ENCODE peak calls at places on chromosomes 4 and X, in eight cellular contexts. One of them, this sample, is unnamed.

GRCh38 chr4:130395871-130396270 is 1299.9 kb downstream of the C4orf33 start:
- DNase-seq in progenitor cell of endocrine pancreas: no peak
- DNase-seq in uterus: no peak
- DNase-seq in AG04450: peak
- DNase-seq in kidney epithelial cell: peak
- DNase-seq in heart left ventricle: no peak
- DNase-seq in right atrium auricular region: no peak
- DNase-seq in body of pancreas: no peak
- DNase-seq in this sample: peak

GRCh38 chr4:56857601-56858301 is 36.2 kb upstream of the SPINK2 start:
- DNase-seq in progenitor cell of endocrine pancreas: no peak
- DNase-seq in uterus: no peak
- DNase-seq in AG04450: no peak
- DNase-seq in kidney epithelial cell: no peak
- DNase-seq in heart left ventricle: no peak
- DNase-seq in right atrium auricular region: no peak
- DNase-seq in body of pancreas: no peak
- DNase-seq in this sample: peak

GRCh38 chr4:168434993-168435392 is 45.3 kb downstream of the DDX60L start:
- DNase-seq in progenitor cell of endocrine pancreas: no peak
- DNase-seq in uterus: no peak
- DNase-seq in AG04450: no peak
- DNase-seq in kidney epithelial cell: no peak
- DNase-seq in heart left ventricle: no peak
- DNase-seq in right atrium auricular region: no peak
- DNase-seq in body of pancreas: no peak
- DNase-seq in this sample: no peak

GRCh38 chr4:106618920-106619319 is 250.3 kb upstream of the GIMD1 start:
- DNase-seq in progenitor cell of endocrine pancreas: no peak
- DNase-seq in uterus: no peak
- DNase-seq in AG04450: no peak
- DNase-seq in kidney epithelial cell: no peak
- DNase-seq in heart left ventricle: no peak
- DNase-seq in right atrium auricular region: no peak
- DNase-seq in body of pancreas: no peak
- DNase-seq in this sample: no peak

GRCh38 chr4:15714616-15715015 is 11.8 kb downstream of the BST1 start:
- DNase-seq in progenitor cell of endocrine pancreas: no peak
- DNase-seq in uterus: no peak
- DNase-seq in AG04450: no peak
- DNase-seq in kidney epithelial cell: no peak
- DNase-seq in heart left ventricle: peak
- DNase-seq in right atrium auricular region: peak
- DNase-seq in body of pancreas: no peak
- DNase-seq in this sample: no peak

GRCh38 chrX:32268207-32268606 is 943.1 kb downstream of the DMD start:
- DNase-seq in progenitor cell of endocrine pancreas: no peak
- DNase-seq in uterus: no peak
- DNase-seq in AG04450: no peak
- DNase-seq in kidney epithelial cell: no peak
- DNase-seq in heart left ventricle: no peak
- DNase-seq in right atrium auricular region: no peak
- DNase-seq in body of pancreas: no peak
- DNase-seq in this sample: no peak

GRCh38 chrX:1322393-1322792 is 14.2 kb upstream of the IL3RA start:
- DNase-seq in progenitor cell of endocrine pancreas: no peak
- DNase-seq in uterus: no peak
- DNase-seq in AG04450: no peak
- DNase-seq in kidney epithelial cell: no peak
- DNase-seq in heart left ventricle: no peak
- DNase-seq in right atrium auricular region: no peak
- DNase-seq in body of pancreas: no peak
- DNase-seq in this sample: no peak

GRCh38 chr4:1753692-1754311 is 32.5 kb downstream of the TACC3 start:
- DNase-seq in progenitor cell of endocrine pancreas: no peak
- DNase-seq in uterus: no peak
- DNase-seq in AG04450: no peak
- DNase-seq in kidney epithelial cell: no peak
- DNase-seq in heart left ventricle: no peak
- DNase-seq in right atrium auricular region: no peak
- DNase-seq in body of pancreas: peak
- DNase-seq in this sample: no peak

DNA sequence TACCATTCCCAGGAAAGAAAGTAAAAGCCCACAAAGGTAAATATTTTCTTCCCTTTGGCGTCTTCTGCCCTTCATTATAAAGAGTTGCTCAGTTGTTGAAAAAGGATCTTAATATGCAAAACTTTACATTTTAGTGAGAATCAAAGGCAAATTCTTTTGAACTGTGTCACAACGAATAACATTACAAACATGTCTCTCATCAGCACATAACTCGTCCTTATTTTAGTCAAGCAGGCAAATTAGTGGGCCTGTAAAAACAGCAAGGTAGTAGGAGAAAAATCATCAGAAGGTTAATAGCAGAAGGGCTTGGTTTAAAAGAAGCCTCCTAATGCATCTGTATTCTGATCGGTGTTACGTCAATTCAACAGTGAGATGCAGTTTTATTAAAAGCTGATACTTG is 647.3 kb upstream of the DIPK2B start:
- DNase-seq in progenitor cell of endocrine pancreas: no peak
- DNase-seq in uterus: no peak
- DNase-seq in AG04450: no peak
- DNase-seq in kidney epithelial cell: no peak
- DNase-seq in heart left ventricle: no peak
- DNase-seq in right atrium auricular region: no peak
- DNase-seq in body of pancreas: no peak
- DNase-seq in this sample: no peak
- TF ChIP-seq CTCF in progenitor cell of endocrine pancreas: no peak
- TF ChIP-seq CTCF in uterus: no peak
- TF ChIP-seq CTCF in AG04450: no peak
- TF ChIP-seq CTCF in kidney epithelial cell: no peak
- TF ChIP-seq CTCF in heart left ventricle: no peak
- TF ChIP-seq CTCF in right atrium auricular region: no peak
- TF ChIP-seq CTCF in body of pancreas: no peak
- TF ChIP-seq CTCF in this sample: no peak

DNA sequence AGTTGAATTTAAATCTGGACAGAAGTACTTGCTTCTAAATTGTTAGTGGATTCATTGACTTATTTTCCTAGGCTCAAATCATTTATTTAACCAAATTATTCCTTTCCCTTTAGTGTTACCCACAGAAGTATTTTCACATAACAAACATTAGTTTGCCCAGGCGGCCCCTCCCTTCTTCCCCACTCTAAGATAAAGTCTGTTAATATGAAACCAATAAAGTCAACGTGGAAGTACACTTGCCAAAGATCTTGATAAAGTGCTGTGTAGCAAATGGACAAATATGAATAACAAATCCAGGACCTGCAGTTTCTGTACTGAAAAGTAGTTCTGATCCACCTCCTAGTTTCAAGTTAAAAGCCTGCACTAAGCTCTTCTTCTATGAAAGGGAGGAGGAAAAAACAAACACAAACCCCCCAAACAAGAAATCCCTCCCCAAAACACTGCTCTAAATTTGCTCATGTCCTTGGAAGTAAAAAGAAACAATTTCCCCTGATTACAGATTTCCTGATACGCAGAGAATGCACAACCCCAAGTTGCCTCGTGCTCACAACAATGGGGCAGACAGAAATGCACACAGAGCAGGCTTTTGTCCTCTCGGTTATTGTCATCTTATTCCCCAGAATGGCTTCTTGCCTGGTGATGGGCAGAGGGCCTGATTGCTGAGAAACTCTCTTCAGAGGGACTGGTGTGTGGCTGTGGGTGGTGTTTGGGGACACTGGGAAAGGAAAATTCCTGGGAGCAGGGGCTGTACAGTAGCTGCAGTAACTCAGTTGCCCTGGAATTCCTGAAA is 23.2 kb downstream of the TMSB4X start:
- DNase-seq in progenitor cell of endocrine pancreas: no peak
- DNase-seq in uterus: no peak
- DNase-seq in AG04450: no peak
- DNase-seq in kidney epithelial cell: no peak
- DNase-seq in heart left ventricle: no peak
- DNase-seq in right atrium auricular region: no peak
- DNase-seq in body of pancreas: peak
- DNase-seq in this sample: no peak
- TF ChIP-seq CTCF in progenitor cell of endocrine pancreas: no peak
- TF ChIP-seq CTCF in uterus: no peak
- TF ChIP-seq CTCF in AG04450: no peak
- TF ChIP-seq CTCF in kidney epithelial cell: no peak
- TF ChIP-seq CTCF in heart left ventricle: no peak
- TF ChIP-seq CTCF in right atrium auricular region: no peak
- TF ChIP-seq CTCF in body of pancreas: no peak
- TF ChIP-seq CTCF in this sample: no peak

DNA sequence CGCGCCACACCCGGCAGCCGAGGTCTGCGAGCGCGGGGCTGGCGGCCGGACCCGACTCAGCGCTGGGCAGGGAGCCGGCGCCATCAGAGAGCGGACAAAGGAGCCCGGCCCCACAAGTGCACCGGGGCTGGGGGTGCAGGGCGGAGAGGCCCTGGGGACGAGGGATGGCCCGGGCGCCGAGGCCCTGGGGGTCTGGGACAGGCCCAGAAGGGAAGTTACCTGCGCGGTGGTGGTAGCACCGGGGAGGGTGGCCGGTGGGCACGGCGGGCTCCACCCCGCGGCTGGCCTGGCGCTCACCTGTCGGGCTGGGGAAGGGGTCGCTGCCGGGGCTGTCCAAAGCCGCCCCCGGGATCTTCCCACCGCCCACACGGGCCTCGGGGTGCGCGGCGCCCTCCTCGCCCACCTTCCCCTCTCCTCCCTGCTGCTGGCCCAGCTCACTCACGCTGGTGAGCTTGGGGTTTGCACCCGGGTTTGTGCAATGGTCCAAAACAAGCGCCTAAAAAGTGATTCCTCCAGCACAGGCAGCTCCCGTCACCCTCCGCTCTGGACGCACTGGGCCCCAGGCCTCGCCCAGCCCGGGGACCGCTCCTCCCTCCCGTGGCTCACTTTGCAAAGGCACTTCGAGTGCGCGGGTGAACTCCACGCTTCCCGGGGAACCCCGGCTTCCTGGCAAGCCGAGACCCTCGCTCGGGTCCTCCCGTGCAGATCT is at the start of gene CTPS2:
- DNase-seq in progenitor cell of endocrine pancreas: peak
- DNase-seq in uterus: peak
- DNase-seq in AG04450: no peak
- DNase-seq in kidney epithelial cell: no peak
- DNase-seq in heart left ventricle: peak
- DNase-seq in right atrium auricular region: peak
- DNase-seq in body of pancreas: peak
- DNase-seq in this sample: no peak
- TF ChIP-seq CTCF in progenitor cell of endocrine pancreas: peak
- TF ChIP-seq CTCF in uterus: no peak
- TF ChIP-seq CTCF in AG04450: no peak
- TF ChIP-seq CTCF in kidney epithelial cell: no peak
- TF ChIP-seq CTCF in heart left ventricle: no peak
- TF ChIP-seq CTCF in right atrium auricular region: no peak
- TF ChIP-seq CTCF in body of pancreas: no peak
- TF ChIP-seq CTCF in this sample: no peak

GRCh38 chrX:11535156-11535919 is 130.4 kb downstream of the ARHGAP6 start:
- DNase-seq in progenitor cell of endocrine pancreas: no peak
- DNase-seq in uterus: no peak
- DNase-seq in AG04450: no peak
- DNase-seq in kidney epithelial cell: no peak
- DNase-seq in heart left ventricle: no peak
- DNase-seq in right atrium auricular region: no peak
- DNase-seq in body of pancreas: no peak
- DNase-seq in this sample: no peak

GRCh38 chrX:11541510-11541909 is 124.2 kb downstream of the ARHGAP6 start:
- DNase-seq in progenitor cell of endocrine pancreas: no peak
- DNase-seq in uterus: no peak
- DNase-seq in AG04450: no peak
- DNase-seq in kidney epithelial cell: no peak
- DNase-seq in heart left ventricle: no peak
- DNase-seq in right atrium auricular region: no peak
- DNase-seq in body of pancreas: no peak
- DNase-seq in this sample: no peak

GRCh38 chrX:11543249-11543648 is 122.5 kb downstream of the ARHGAP6 start:
- DNase-seq in progenitor cell of endocrine pancreas: no peak
- DNase-seq in uterus: no peak
- DNase-seq in AG04450: no peak
- DNase-seq in kidney epithelial cell: no peak
- DNase-seq in heart left ventricle: no peak
- DNase-seq in right atrium auricular region: no peak
- DNase-seq in body of pancreas: no peak
- DNase-seq in this sample: no peak

GRCh38 chrX:11537141-11537540 is 128.6 kb downstream of the ARHGAP6 start:
- DNase-seq in progenitor cell of endocrine pancreas: no peak
- DNase-seq in uterus: no peak
- DNase-seq in AG04450: no peak
- DNase-seq in kidney epithelial cell: no peak
- DNase-seq in heart left ventricle: no peak
- DNase-seq in right atrium auricular region: no peak
- DNase-seq in body of pancreas: no peak
- DNase-seq in this sample: no peak

GRCh38 chrX:11540532-11541377 is 125.0 kb downstream of the ARHGAP6 start:
- DNase-seq in progenitor cell of endocrine pancreas: no peak
- DNase-seq in uterus: no peak
- DNase-seq in AG04450: no peak
- DNase-seq in kidney epithelial cell: no peak
- DNase-seq in heart left ventricle: no peak
- DNase-seq in right atrium auricular region: no peak
- DNase-seq in body of pancreas: no peak
- DNase-seq in this sample: no peak
- TF ChIP-seq CTCF in progenitor cell of endocrine pancreas: no peak
- TF ChIP-seq CTCF in uterus: no peak
- TF ChIP-seq CTCF in AG04450: peak
- TF ChIP-seq CTCF in kidney epithelial cell: no peak
- TF ChIP-seq CTCF in heart left ventricle: no peak
- TF ChIP-seq CTCF in right atrium auricular region: no peak
- TF ChIP-seq CTCF in body of pancreas: no peak
- TF ChIP-seq CTCF in this sample: no peak

DNA sequence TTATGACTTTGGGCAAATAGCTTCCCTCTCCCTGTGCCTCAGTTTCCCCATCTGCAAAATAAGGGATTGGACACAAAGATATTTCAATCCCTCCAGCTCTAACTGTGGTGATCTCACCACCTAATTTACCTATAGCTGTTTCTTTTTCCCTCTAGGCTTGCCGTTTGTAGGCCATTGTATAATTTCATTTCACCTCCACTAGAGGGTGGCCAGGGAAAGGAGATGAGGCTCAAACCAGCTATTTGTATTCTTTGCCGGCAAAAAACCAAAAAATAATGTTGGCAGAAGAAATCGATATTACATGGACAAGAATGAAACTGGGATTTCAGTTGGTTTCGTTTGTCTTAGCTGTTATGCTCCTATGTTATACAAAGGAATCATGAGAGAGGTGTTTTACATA is 36.1 kb upstream of the DOCK11 start:
- DNase-seq in progenitor cell of endocrine pancreas: no peak
- DNase-seq in uterus: no peak
- DNase-seq in AG04450: no peak
- DNase-seq in kidney epithelial cell: no peak
- DNase-seq in heart left ventricle: no peak
- DNase-seq in right atrium auricular region: no peak
- DNase-seq in body of pancreas: no peak
- DNase-seq in this sample: peak
- TF ChIP-seq CTCF in progenitor cell of endocrine pancreas: peak
- TF ChIP-seq CTCF in uterus: peak
- TF ChIP-seq CTCF in AG04450: peak
- TF ChIP-seq CTCF in kidney epithelial cell: peak
- TF ChIP-seq CTCF in heart left ventricle: peak
- TF ChIP-seq CTCF in right atrium auricular region: no peak
- TF ChIP-seq CTCF in body of pancreas: peak
- TF ChIP-seq CTCF in this sample: peak